ENCODE peak calls at places on chromosomes 6 and 20, in nine cellular contexts. M, A, V, J, K, Q, F, N and I are unnamed samples.

GRCh38 chr6:129280719-129281118 is 397.8 kb downstream of the LAMA2 start:
- DNase-seq in M (no peak), A (no peak), V (no peak), J (no peak), K (no peak), Q (no peak), F (no peak), N (no peak), I (no peak)

GRCh38 chr20:1671891-1672669 is 14.5 kb upstream of the SIRPG start:
- DNase-seq in M (no peak), A (no peak), V (no peak), J (no peak), K (no peak), Q (no peak), F (no peak), N (no peak), I (no peak)

GRCh38 chr6:47076422-47077344 is 34.6 kb upstream of the ADGRF1 start:
- DNase-seq in M (no peak), A (no peak), V (no peak), J (no peak), K (no peak), Q (peak), F (no peak), N (no peak), I (no peak)

GRCh38 chr20:38222231-38222922 is 38.2 kb downstream of the KIAA1755 start:
- DNase-seq in M (no peak), A (no peak), V (peak), J (peak), K (no peak), Q (peak), F (peak), N (peak), I (peak)

GRCh38 chr6:37877373-37878149 is 58.0 kb downstream of the ZFAND3 start:
- DNase-seq in M (no peak), A (no peak), V (no peak), J (no peak), K (no peak), Q (no peak), F (no peak), N (no peak), I (no peak)

GRCh38 chr6:136415351-136416005 is 125.8 kb upstream of the BCLAF1 start:
- DNase-seq in M (no peak), A (no peak), V (no peak), J (no peak), K (no peak), Q (peak), F (no peak), N (no peak), I (no peak)

GRCh38 chr20:60512436-60512835 is 554.2 kb downstream of the CDH26 start:
- DNase-seq in M (no peak), A (no peak), V (no peak), J (no peak), K (peak), Q (no peak), F (no peak), N (no peak), I (no peak)

GRCh38 chr6:45787384-45787783 is 228.3 kb downstream of the CLIC5 start:
- DNase-seq in M (no peak), A (no peak), V (no peak), J (no peak), K (no peak), Q (no peak), F (no peak), N (no peak), I (no peak)

GRCh38 chr6:119163006-119163405 is 84.5 kb upstream of the FAM184A start:
- DNase-seq in M (no peak), A (no peak), V (no peak), J (no peak), K (no peak), Q (no peak), F (no peak), N (no peak), I (no peak)

GRCh38 chr6:133240511-133241087 is 558 bp upstream of the EYA4 start:
- DNase-seq in M (no peak), A (no peak), V (peak), J (no peak), K (no peak), Q (no peak), F (peak), N (peak), I (peak)

GRCh38 chr6:158653577-158654354 is 3.9 kb downstream of the SYTL3 start:
- DNase-seq in M (no peak), A (no peak), V (no peak), J (no peak), K (no peak), Q (peak), F (peak), N (no peak), I (peak)

GRCh38 chr20:7843613-7844012 is 96.6 kb downstream of the HAO1 start:
- DNase-seq in M (no peak), A (no peak), V (no peak), J (no peak), K (peak), Q (no peak), F (no peak), N (no peak), I (no peak)

GRCh38 chr20:41316602-41317535 is 662 bp downstream of the ZHX3 start:
- DNase-seq in M (no peak), A (no peak), V (peak), J (peak), K (peak), Q (peak), F (peak), N (peak), I (peak)

GRCh38 chr6:134247271-134247833 is 70.6 kb downstream of the SGK1 start:
- DNase-seq in M (no peak), A (no peak), V (no peak), J (no peak), K (no peak), Q (peak), F (peak), N (no peak), I (peak)

GRCh38 chr6:41636803-41637178 is 1.5 kb upstream of the MDFI start:
- DNase-seq in M (no peak), A (no peak), V (peak), J (peak), K (no peak), Q (peak), F (no peak), N (no peak), I (no peak)

GRCh38 chr6:158955265-158955664 is 44.7 kb downstream of the RSPH3 start:
- DNase-seq in M (no peak), A (no peak), V (no peak), J (no peak), K (no peak), Q (no peak), F (no peak), N (no peak), I (no peak)

GRCh38 chr6:143510991-143511891 is at the start of gene FUCA2:
- DNase-seq in M (peak), A (peak), V (peak), J (peak), K (peak), Q (peak), F (peak), N (peak), I (peak)

GRCh38 chr20:51487076-51487475 is 55.4 kb downstream of the NFATC2 start:
- DNase-seq in M (no peak), A (no peak), V (no peak), J (no peak), K (no peak), Q (no peak), F (no peak), N (no peak), I (no peak)

GRCh38 chr6:132362318-132363185 is 38.7 kb downstream of the MOXD1 start:
- DNase-seq in M (no peak), A (no peak), V (no peak), J (no peak), K (no peak), Q (no peak), F (no peak), N (no peak), I (no peak)

GRCh38 chr6:55578537-55579363 is at the start of gene HMGCLL1:
- DNase-seq in M (no peak), A (no peak), V (peak), J (no peak), K (no peak), Q (peak), F (peak), N (peak), I (peak)

GRCh38 chr6:13190391-13190790 is 137.9 kb downstream of the TBC1D7 start:
- DNase-seq in M (no peak), A (peak), V (no peak), J (no peak), K (no peak), Q (no peak), F (no peak), N (no peak), I (no peak)

GRCh38 chr6:89117285-89118108 is at the start of gene SRSF12:
- DNase-seq in M (no peak), A (no peak), V (peak), J (peak), K (no peak), Q (peak), F (peak), N (peak), I (peak)

GRCh38 chr6:143286280-143286795 is 164.2 kb downstream of the ADAT2 start:
- DNase-seq in M (no peak), A (no peak), V (no peak), J (no peak), K (no peak), Q (no peak), F (no peak), N (no peak), I (no peak)

GRCh38 chr6:40779399-40779798 is 192.2 kb upstream of the LRFN2 start:
- DNase-seq in M (no peak), A (peak), V (no peak), J (no peak), K (no peak), Q (no peak), F (no peak), N (no peak), I (no peak)

GRCh38 chr6:21556968-21557721 is 36.4 kb upstream of the SOX4 start:
- DNase-seq in M (no peak), A (no peak), V (no peak), J (no peak), K (no peak), Q (peak), F (no peak), N (no peak), I (no peak)

GRCh38 chr6:20997143-20997792 is 463.0 kb downstream of the CDKAL1 start:
- DNase-seq in M (no peak), A (no peak), V (no peak), J (no peak), K (no peak), Q (no peak), F (peak), N (no peak), I (no peak)

GRCh38 chr20:48679603-48680002 is 148.2 kb downstream of the PREX1 start:
- DNase-seq in M (no peak), A (no peak), V (no peak), J (no peak), K (no peak), Q (no peak), F (peak), N (no peak), I (no peak)

GRCh38 chr20:7702141-7702540 is 238.1 kb downstream of the HAO1 start:
- DNase-seq in M (no peak), A (no peak), V (no peak), J (no peak), K (no peak), Q (no peak), F (no peak), N (no peak), I (no peak)

GRCh38 chr20:53828673-53829085 is 235.0 kb upstream of the ZNF217 start:
- DNase-seq in M (peak), A (peak), V (no peak), J (no peak), K (peak), Q (no peak), F (no peak), N (no peak), I (no peak)
- TF ChIP-seq CTCF in M (no peak), A (no peak), V (no peak), J (no peak), K (peak), Q (no peak), F (no peak), N (no peak), I (no peak)

GRCh38 chr6:147005499-147005898 is 198.7 kb upstream of the STXBP5 start:
- DNase-seq in M (no peak), A (no peak), V (no peak), J (no peak), K (no peak), Q (no peak), F (no peak), N (no peak), I (no peak)
- TF ChIP-seq CTCF in M (peak), A (peak), V (no peak), J (no peak), K (no peak), Q (no peak), F (no peak), N (no peak), I (no peak)

GRCh38 chr20:45322952-45323383 is 14.9 kb upstream of the MATN4 start:
- DNase-seq in M (no peak), A (no peak), V (no peak), J (peak), K (no peak), Q (peak), F (peak), N (no peak), I (peak)
- TF ChIP-seq CTCF in M (peak), A (peak), V (no peak), J (peak), K (no peak), Q (peak), F (peak), N (no peak), I (no peak)

GRCh38 chr6:56804996-56805395 is 149.9 kb upstream of the BEND6 start:
- DNase-seq in M (no peak), A (no peak), V (no peak), J (no peak), K (no peak), Q (no peak), F (no peak), N (no peak), I (no peak)

GRCh38 chr6:56807992-56808342 is 146.9 kb upstream of the BEND6 start:
- DNase-seq in M (no peak), A (no peak), V (no peak), J (no peak), K (no peak), Q (no peak), F (no peak), N (no peak), I (no peak)

GRCh38 chr6:56807335-56807991 is 147.4 kb upstream of the BEND6 start:
- DNase-seq in M (no peak), A (no peak), V (no peak), J (no peak), K (no peak), Q (no peak), F (no peak), N (no peak), I (no peak)

GRCh38 chr6:56806368-56806767 is 148.5 kb upstream of the BEND6 start:
- DNase-seq in M (no peak), A (no peak), V (no peak), J (no peak), K (no peak), Q (no peak), F (no peak), N (peak), I (no peak)

DNA sequence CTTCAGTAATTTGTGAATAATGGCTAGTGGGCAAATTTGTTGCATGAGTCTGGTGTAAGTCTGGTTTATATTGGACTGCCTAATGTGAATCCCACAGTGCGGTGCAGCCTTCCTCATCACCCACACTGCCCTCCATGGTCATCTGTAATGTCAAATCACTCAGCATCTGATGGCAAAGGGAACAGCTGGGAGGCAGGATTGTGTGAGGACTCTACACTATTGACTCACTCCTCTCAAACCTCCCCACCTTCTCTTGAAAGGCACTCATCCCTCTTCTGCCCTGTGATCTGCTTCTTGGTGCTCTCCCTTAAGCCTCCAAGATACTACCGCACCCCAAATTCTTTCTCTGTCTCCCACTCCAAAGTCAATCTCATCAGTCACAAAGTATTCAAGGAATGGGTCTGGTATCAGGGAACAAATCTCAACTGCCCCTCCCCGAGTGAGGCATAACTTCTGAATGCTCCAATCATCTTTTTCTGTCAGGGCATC is 146.0 kb upstream of the BEND6 start:
- DNase-seq in M (no peak), A (no peak), V (no peak), J (no peak), K (no peak), Q (no peak), F (no peak), N (peak), I (no peak)
- TF ChIP-seq CTCF in M (no peak), A (no peak), V (no peak), J (no peak), K (no peak), Q (no peak), F (no peak), N (no peak), I (no peak)

DNA sequence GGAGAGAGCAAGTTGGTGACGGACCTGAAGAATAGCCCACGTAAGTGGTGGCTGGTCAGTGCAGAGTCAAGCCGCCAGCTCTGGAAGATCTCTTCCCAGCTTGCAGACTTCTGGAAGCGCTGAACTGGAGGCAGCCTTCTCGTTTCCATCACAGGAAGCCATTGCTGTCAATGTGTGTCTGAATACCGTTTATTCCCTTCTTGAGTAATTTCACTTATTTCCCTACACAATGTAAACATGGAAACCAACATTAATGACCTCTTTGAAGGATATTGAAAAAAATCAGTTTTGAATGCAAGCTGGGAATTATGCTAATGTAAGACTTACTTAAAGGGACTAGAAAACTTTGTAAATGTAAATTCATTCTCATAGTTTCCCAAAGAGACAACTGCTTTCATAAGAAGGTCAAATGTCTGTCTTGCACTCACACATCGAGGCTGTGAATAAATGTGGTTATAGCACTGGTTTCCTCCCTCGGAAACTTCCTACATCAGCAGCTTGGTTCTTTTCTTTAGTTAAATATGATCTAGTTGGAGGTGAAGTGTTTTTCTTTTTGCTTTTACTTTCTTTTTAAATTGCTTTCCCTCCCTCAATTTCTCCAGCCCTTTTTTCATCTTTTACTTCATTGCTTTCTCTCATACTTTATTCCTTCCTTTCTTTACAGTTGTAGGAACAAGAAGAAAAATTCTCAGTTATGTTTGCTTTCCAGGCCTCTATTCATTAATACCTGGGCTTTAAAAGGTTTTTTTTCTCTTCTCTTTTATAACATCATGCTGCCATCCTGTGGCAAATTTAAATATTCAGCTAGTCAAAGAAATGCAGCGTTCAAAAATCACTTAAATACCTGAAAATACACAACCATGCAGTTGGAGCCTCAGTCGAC is 108.2 kb downstream of the TNFAIP3 start:
- DNase-seq in M (no peak), A (no peak), V (no peak), J (no peak), K (no peak), Q (no peak), F (peak), N (no peak), I (peak)
- TF ChIP-seq CTCF in M (peak), A (no peak), V (peak), J (peak), K (peak), Q (peak), F (peak), N (no peak), I (peak)

GRCh38 chr20:62892348-62893304 is 31.0 kb upstream of the TCFL5 start:
- DNase-seq in M (no peak), A (no peak), V (no peak), J (no peak), K (no peak), Q (no peak), F (no peak), N (no peak), I (no peak)
- TF ChIP-seq CTCF in M (no peak), A (no peak), V (no peak), J (no peak), K (no peak), Q (no peak), F (no peak), N (no peak), I (no peak)

GRCh38 chr6:1610497-1611321 is 994 bp downstream of the FOXC1 start:
- DNase-seq in M (no peak), A (no peak), V (no peak), J (no peak), K (no peak), Q (peak), F (no peak), N (peak), I (peak)

GRCh38 chr6:1612386-1612893 is 2.7 kb downstream of the FOXC1 start:
- DNase-seq in M (no peak), A (no peak), V (no peak), J (no peak), K (no peak), Q (no peak), F (no peak), N (no peak), I (peak)

GRCh38 chr6:1611572-1612385 is 2.1 kb downstream of the FOXC1 start:
- DNase-seq in M (no peak), A (no peak), V (no peak), J (no peak), K (no peak), Q (no peak), F (no peak), N (no peak), I (peak)

GRCh38 chr6:1609662-1610496 is at the start of gene FOXC1:
- DNase-seq in M (peak), A (peak), V (no peak), J (peak), K (peak), Q (peak), F (peak), N (peak), I (peak)

DNA sequence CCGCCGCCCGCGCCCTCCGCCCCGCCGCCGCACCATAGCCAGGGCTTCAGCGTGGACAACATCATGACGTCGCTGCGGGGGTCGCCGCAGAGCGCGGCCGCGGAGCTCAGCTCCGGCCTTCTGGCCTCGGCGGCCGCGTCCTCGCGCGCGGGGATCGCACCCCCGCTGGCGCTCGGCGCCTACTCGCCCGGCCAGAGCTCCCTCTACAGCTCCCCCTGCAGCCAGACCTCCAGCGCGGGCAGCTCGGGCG is 1.5 kb downstream of the FOXC1 start:
- DNase-seq in M (no peak), A (no peak), V (no peak), J (no peak), K (no peak), Q (peak), F (no peak), N (peak), I (peak)
- TF ChIP-seq CTCF in M (peak), A (peak), V (no peak), J (no peak), K (peak), Q (no peak), F (peak), N (no peak), I (peak)

GRCh38 chr6:156065838-156066237 is 610.2 kb upstream of the NOX3 start:
- DNase-seq in M (no peak), A (no peak), V (no peak), J (no peak), K (no peak), Q (no peak), F (no peak), N (no peak), I (no peak)

GRCh38 chr6:156068870-156069269 is 613.2 kb upstream of the NOX3 start:
- DNase-seq in M (no peak), A (no peak), V (no peak), J (no peak), K (no peak), Q (no peak), F (no peak), N (no peak), I (no peak)
- TF ChIP-seq CTCF in M (no peak), A (no peak), V (no peak), J (no peak), K (no peak), Q (no peak), F (no peak), N (no peak), I (no peak)

DNA sequence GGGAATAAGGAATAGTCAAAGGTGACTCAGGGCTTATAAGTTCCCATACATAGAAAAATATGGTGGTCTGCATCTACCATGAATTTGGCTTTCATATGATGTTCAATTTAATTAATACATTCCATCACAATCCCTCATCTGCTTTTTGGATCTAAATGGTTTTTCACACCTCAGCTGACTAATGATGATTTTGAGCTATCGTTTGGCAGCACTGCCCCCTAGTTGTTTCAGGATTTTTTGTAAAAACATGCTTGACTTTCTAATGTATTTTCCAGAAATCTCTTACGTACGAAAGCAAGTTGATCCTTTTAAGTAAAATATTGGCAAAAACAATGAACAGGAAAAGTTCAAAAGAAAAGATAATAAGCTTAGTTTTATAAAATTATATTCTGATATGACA is 408.6 kb upstream of the ADGRB3 start:
- DNase-seq in M (no peak), A (no peak), V (no peak), J (no peak), K (no peak), Q (no peak), F (no peak), N (peak), I (no peak)
- TF ChIP-seq CTCF in M (peak), A (no peak), V (peak), J (no peak), K (peak), Q (no peak), F (peak), N (peak), I (peak)